ENCODE peak calls at places on chromosomes 7 and 10, in nine cellular contexts. One of them, this sample, is unnamed.

GRCh38 chr10:24826022-24826421 is 102.3 kb upstream of the ARHGAP21 start:
- DNase-seq in colonic mucosa: no peak
- DNase-seq in fibroblast of the aortic adventitia: peak; percentile 87
- DNase-seq in choroid plexus epithelial cell: peak; percentile 84
- DNase-seq in neural progenitor cell: no peak
- DNase-seq in HFF-Myc: peak; percentile 66
- DNase-seq in IMR-90: peak; percentile 78
- DNase-seq in CD8-positive, alpha-beta T cell: no peak
- DNase-seq in AG04450: peak; percentile 46
- DNase-seq in this sample: no peak

GRCh38 chr7:76069238-76069638 is 21.3 kb downstream of the MDH2 start:
- DNase-seq in colonic mucosa: peak; percentile 68
- DNase-seq in AG04450: peak; percentile 88
- DNase-seq in HFF-Myc: peak; percentile 72
- DNase-seq in CD8-positive, alpha-beta T cell: no peak
- DNase-seq in choroid plexus epithelial cell: peak; percentile 93
- DNase-seq in IMR-90: peak; percentile 97
- DNase-seq in neural progenitor cell: peak; percentile 44
- DNase-seq in fibroblast of the aortic adventitia: peak; percentile 91
- DNase-seq in this sample: peak; percentile 89

GRCh38 chr10:97321032-97321806 is 2.1 kb downstream of the FRAT1 start:
- DNase-seq in colonic mucosa: peak; percentile 45
- DNase-seq in neural progenitor cell: peak; percentile 58
- DNase-seq in IMR-90: no peak
- DNase-seq in AG04450: no peak
- DNase-seq in CD8-positive, alpha-beta T cell: peak; percentile 2
- DNase-seq in fibroblast of the aortic adventitia: no peak
- DNase-seq in HFF-Myc: no peak
- DNase-seq in choroid plexus epithelial cell: no peak
- DNase-seq in this sample: no peak

GRCh38 chr7:121510302-121510701 is 114.2 kb upstream of the FAM3C start:
- DNase-seq in HFF-Myc: no peak
- DNase-seq in AG04450: no peak
- DNase-seq in choroid plexus epithelial cell: no peak
- DNase-seq in CD8-positive, alpha-beta T cell: no peak
- DNase-seq in fibroblast of the aortic adventitia: no peak
- DNase-seq in IMR-90: no peak
- DNase-seq in neural progenitor cell: peak; percentile 65
- DNase-seq in colonic mucosa: no peak
- DNase-seq in this sample: no peak

GRCh38 chr7:121023683-121024507 is 35.4 kb downstream of the CPED1 start:
- DNase-seq in neural progenitor cell: no peak
- DNase-seq in IMR-90: peak; percentile 37
- DNase-seq in AG04450: no peak
- DNase-seq in HFF-Myc: peak; percentile 72
- DNase-seq in CD8-positive, alpha-beta T cell: no peak
- DNase-seq in colonic mucosa: no peak
- DNase-seq in choroid plexus epithelial cell: peak; percentile 70
- DNase-seq in fibroblast of the aortic adventitia: peak; percentile 29
- DNase-seq in this sample: no peak

GRCh38 chr7:30252885-30253795 is 31.3 kb upstream of the ZNRF2 start:
- DNase-seq in HFF-Myc: no peak
- DNase-seq in neural progenitor cell: no peak
- DNase-seq in colonic mucosa: peak; percentile 71
- DNase-seq in CD8-positive, alpha-beta T cell: no peak
- DNase-seq in fibroblast of the aortic adventitia: no peak
- DNase-seq in choroid plexus epithelial cell: peak; percentile 12
- DNase-seq in IMR-90: no peak
- DNase-seq in AG04450: no peak
- DNase-seq in this sample: no peak

GRCh38 chr10:131109746-131110145 is 201.8 kb downstream of the TCERG1L start:
- DNase-seq in choroid plexus epithelial cell: no peak
- DNase-seq in fibroblast of the aortic adventitia: no peak
- DNase-seq in HFF-Myc: no peak
- DNase-seq in neural progenitor cell: no peak
- DNase-seq in AG04450: no peak
- DNase-seq in colonic mucosa: no peak
- DNase-seq in CD8-positive, alpha-beta T cell: no peak
- DNase-seq in IMR-90: no peak
- DNase-seq in this sample: no peak

GRCh38 chr10:96747734-96748550 is 27.6 kb upstream of the PIK3AP1 start:
- DNase-seq in neural progenitor cell: no peak
- DNase-seq in colonic mucosa: peak; percentile 28
- DNase-seq in CD8-positive, alpha-beta T cell: no peak
- DNase-seq in IMR-90: no peak
- DNase-seq in fibroblast of the aortic adventitia: no peak
- DNase-seq in HFF-Myc: no peak
- DNase-seq in choroid plexus epithelial cell: no peak
- DNase-seq in AG04450: no peak
- DNase-seq in this sample: no peak

GRCh38 chr10:78896169-78896931 is 172.4 kb upstream of the ZMIZ1 start:
- DNase-seq in colonic mucosa: no peak
- DNase-seq in fibroblast of the aortic adventitia: no peak
- DNase-seq in choroid plexus epithelial cell: no peak
- DNase-seq in IMR-90: no peak
- DNase-seq in HFF-Myc: no peak
- DNase-seq in neural progenitor cell: no peak
- DNase-seq in CD8-positive, alpha-beta T cell: no peak
- DNase-seq in AG04450: no peak
- DNase-seq in this sample: no peak

GRCh38 chr10:59079386-59080226 is 96.8 kb upstream of the PHYHIPL start:
- DNase-seq in IMR-90: peak; percentile 75
- DNase-seq in AG04450: peak; percentile 26
- DNase-seq in HFF-Myc: peak; percentile 75
- DNase-seq in CD8-positive, alpha-beta T cell: no peak
- DNase-seq in choroid plexus epithelial cell: peak; percentile 64
- DNase-seq in neural progenitor cell: no peak
- DNase-seq in colonic mucosa: no peak
- DNase-seq in fibroblast of the aortic adventitia: peak; percentile 90
- DNase-seq in this sample: peak; percentile 28

GRCh38 chr10:89029201-89029600 is 38.6 kb downstream of the FAS start:
- DNase-seq in colonic mucosa: no peak
- DNase-seq in fibroblast of the aortic adventitia: peak; percentile 62
- DNase-seq in neural progenitor cell: no peak
- DNase-seq in HFF-Myc: no peak
- DNase-seq in IMR-90: no peak
- DNase-seq in AG04450: no peak
- DNase-seq in CD8-positive, alpha-beta T cell: no peak
- DNase-seq in choroid plexus epithelial cell: peak; percentile 48
- DNase-seq in this sample: no peak

GRCh38 chr7:98115746-98116525 is 9.3 kb downstream of the LMTK2 start:
- DNase-seq in IMR-90: no peak
- DNase-seq in AG04450: no peak
- DNase-seq in colonic mucosa: no peak
- DNase-seq in neural progenitor cell: no peak
- DNase-seq in CD8-positive, alpha-beta T cell: no peak
- DNase-seq in choroid plexus epithelial cell: no peak
- DNase-seq in HFF-Myc: no peak
- DNase-seq in fibroblast of the aortic adventitia: no peak
- DNase-seq in this sample: no peak

GRCh38 chr10:129992356-129992755 is 28.3 kb upstream of the EBF3 start:
- DNase-seq in choroid plexus epithelial cell: no peak
- DNase-seq in HFF-Myc: no peak
- DNase-seq in AG04450: no peak
- DNase-seq in colonic mucosa: no peak
- DNase-seq in fibroblast of the aortic adventitia: no peak
- DNase-seq in neural progenitor cell: no peak
- DNase-seq in CD8-positive, alpha-beta T cell: no peak
- DNase-seq in IMR-90: no peak
- DNase-seq in this sample: no peak

GRCh38 chr7:5549096-5549896 is 125.7 kb upstream of the TNRC18 start:
- DNase-seq in colonic mucosa: peak; percentile 87
- DNase-seq in fibroblast of the aortic adventitia: peak; percentile 83
- DNase-seq in neural progenitor cell: no peak
- DNase-seq in IMR-90: peak; percentile 75
- DNase-seq in HFF-Myc: no peak
- DNase-seq in AG04450: no peak
- DNase-seq in choroid plexus epithelial cell: peak; percentile 44
- DNase-seq in CD8-positive, alpha-beta T cell: no peak
- DNase-seq in this sample: no peak

GRCh38 chr10:118422241-118422640 is 80.1 kb upstream of the FAM204A start:
- DNase-seq in AG04450: no peak
- DNase-seq in IMR-90: no peak
- DNase-seq in HFF-Myc: no peak
- DNase-seq in fibroblast of the aortic adventitia: no peak
- DNase-seq in neural progenitor cell: no peak
- DNase-seq in colonic mucosa: no peak
- DNase-seq in CD8-positive, alpha-beta T cell: no peak
- DNase-seq in choroid plexus epithelial cell: no peak
- DNase-seq in this sample: no peak

GRCh38 chr10:118423800-118424479 is 81.8 kb upstream of the FAM204A start:
- DNase-seq in IMR-90: peak; percentile 81
- DNase-seq in neural progenitor cell: peak; percentile 98
- DNase-seq in AG04450: peak; percentile 62
- DNase-seq in fibroblast of the aortic adventitia: peak; percentile 85
- DNase-seq in CD8-positive, alpha-beta T cell: peak; percentile 10
- DNase-seq in HFF-Myc: peak; percentile 80
- DNase-seq in choroid plexus epithelial cell: peak; percentile 97
- DNase-seq in colonic mucosa: peak; percentile 73
- DNase-seq in this sample: peak; percentile 52
- H3K4me3 ChIP-seq in IMR-90: no peak overlapping the region
- H3K4me3 ChIP-seq in neural progenitor cell: no peak overlapping the region
- H3K4me3 ChIP-seq in AG04450: no peak overlapping the region
- H3K4me3 ChIP-seq in fibroblast of the aortic adventitia: no peak overlapping the region
- H3K4me3 ChIP-seq in CD8-positive, alpha-beta T cell: no peak overlapping the region
- H3K4me3 ChIP-seq in HFF-Myc: no peak overlapping the region
- H3K4me3 ChIP-seq in choroid plexus epithelial cell: no peak overlapping the region
- H3K4me3 ChIP-seq in colonic mucosa: no peak overlapping the region
- H3K4me3 ChIP-seq in this sample: no peak overlapping the region

GRCh38 chr10:20855398-20856038 is 41.6 kb downstream of the NEBL start:
- DNase-seq in IMR-90: peak; percentile 35
- DNase-seq in CD8-positive, alpha-beta T cell: no peak
- DNase-seq in neural progenitor cell: peak; percentile 18
- DNase-seq in fibroblast of the aortic adventitia: peak; percentile 54
- DNase-seq in choroid plexus epithelial cell: peak; percentile 72
- DNase-seq in HFF-Myc: no peak
- DNase-seq in AG04450: peak; percentile 1
- DNase-seq in colonic mucosa: no peak
- DNase-seq in this sample: no peak
- TF ChIP-seq CTCF in IMR-90: peak; percentile 54
- TF ChIP-seq CTCF in CD8-positive, alpha-beta T cell: no peak
- TF ChIP-seq CTCF in neural progenitor cell: peak; percentile 53
- TF ChIP-seq CTCF in fibroblast of the aortic adventitia: peak; percentile 37
- TF ChIP-seq CTCF in choroid plexus epithelial cell: peak; percentile 57
- TF ChIP-seq CTCF in HFF-Myc: peak; percentile 13
- TF ChIP-seq CTCF in AG04450: peak; percentile 53
- TF ChIP-seq CTCF in colonic mucosa: no peak
- TF ChIP-seq CTCF in this sample: no peak

DNA sequence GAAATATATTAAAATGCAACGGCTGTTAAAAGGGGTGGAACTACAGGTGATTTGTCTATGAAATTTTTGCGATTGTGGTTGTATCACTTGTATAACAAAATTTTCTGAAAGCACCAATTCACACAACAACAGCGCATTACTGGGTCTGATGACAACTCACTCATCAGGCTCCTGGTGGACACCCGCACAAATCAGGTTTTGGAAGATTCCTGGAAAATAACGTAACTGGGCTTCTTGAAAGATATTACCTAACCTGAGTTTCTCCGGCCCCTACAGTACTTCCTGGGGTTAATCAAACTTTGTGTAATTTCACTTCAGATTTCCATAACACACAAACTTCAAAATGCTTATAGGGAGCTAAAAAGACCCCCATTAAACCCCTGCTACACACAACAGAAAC is 7.6 kb downstream of the SNX8 start:
- DNase-seq in neural progenitor cell: no peak
- DNase-seq in fibroblast of the aortic adventitia: no peak
- DNase-seq in CD8-positive, alpha-beta T cell: no peak
- DNase-seq in colonic mucosa: no peak
- DNase-seq in IMR-90: no peak
- DNase-seq in choroid plexus epithelial cell: peak; percentile 42
- DNase-seq in AG04450: no peak
- DNase-seq in HFF-Myc: no peak
- DNase-seq in this sample: no peak
- H3K4me3 ChIP-seq in neural progenitor cell: no peak overlapping the region
- H3K4me3 ChIP-seq in fibroblast of the aortic adventitia: no peak overlapping the region
- H3K4me3 ChIP-seq in CD8-positive, alpha-beta T cell: no peak overlapping the region
- H3K4me3 ChIP-seq in colonic mucosa: no peak overlapping the region
- H3K4me3 ChIP-seq in IMR-90: no peak overlapping the region
- H3K4me3 ChIP-seq in choroid plexus epithelial cell: no peak overlapping the region
- H3K4me3 ChIP-seq in AG04450: no peak overlapping the region
- H3K4me3 ChIP-seq in HFF-Myc: no peak overlapping the region
- H3K4me3 ChIP-seq in this sample: no peak overlapping the region

GRCh38 chr7:25722856-25723255 is 429.1 kb upstream of the NFE2L3 start:
- DNase-seq in colonic mucosa: no peak
- DNase-seq in IMR-90: no peak
- DNase-seq in choroid plexus epithelial cell: no peak
- DNase-seq in AG04450: no peak
- DNase-seq in neural progenitor cell: peak; percentile 31
- DNase-seq in HFF-Myc: no peak
- DNase-seq in CD8-positive, alpha-beta T cell: no peak
- DNase-seq in fibroblast of the aortic adventitia: no peak
- DNase-seq in this sample: no peak

GRCh38 chr7:25716421-25716820 is 435.6 kb upstream of the NFE2L3 start:
- DNase-seq in fibroblast of the aortic adventitia: no peak
- DNase-seq in AG04450: no peak
- DNase-seq in HFF-Myc: no peak
- DNase-seq in colonic mucosa: no peak
- DNase-seq in choroid plexus epithelial cell: peak; percentile 59
- DNase-seq in CD8-positive, alpha-beta T cell: no peak
- DNase-seq in neural progenitor cell: no peak
- DNase-seq in IMR-90: peak; percentile 0
- DNase-seq in this sample: no peak

GRCh38 chr7:25726180-25726579 is 425.8 kb upstream of the NFE2L3 start:
- DNase-seq in neural progenitor cell: peak; percentile 70
- DNase-seq in HFF-Myc: no peak
- DNase-seq in IMR-90: no peak
- DNase-seq in AG04450: no peak
- DNase-seq in CD8-positive, alpha-beta T cell: no peak
- DNase-seq in colonic mucosa: no peak
- DNase-seq in choroid plexus epithelial cell: no peak
- DNase-seq in fibroblast of the aortic adventitia: no peak
- DNase-seq in this sample: no peak

GRCh38 chr7:25725483-25725882 is 426.5 kb upstream of the NFE2L3 start:
- DNase-seq in colonic mucosa: no peak
- DNase-seq in neural progenitor cell: no peak
- DNase-seq in IMR-90: peak; percentile 5
- DNase-seq in AG04450: no peak
- DNase-seq in fibroblast of the aortic adventitia: no peak
- DNase-seq in HFF-Myc: no peak
- DNase-seq in choroid plexus epithelial cell: peak; percentile 75
- DNase-seq in CD8-positive, alpha-beta T cell: no peak
- DNase-seq in this sample: no peak

DNA sequence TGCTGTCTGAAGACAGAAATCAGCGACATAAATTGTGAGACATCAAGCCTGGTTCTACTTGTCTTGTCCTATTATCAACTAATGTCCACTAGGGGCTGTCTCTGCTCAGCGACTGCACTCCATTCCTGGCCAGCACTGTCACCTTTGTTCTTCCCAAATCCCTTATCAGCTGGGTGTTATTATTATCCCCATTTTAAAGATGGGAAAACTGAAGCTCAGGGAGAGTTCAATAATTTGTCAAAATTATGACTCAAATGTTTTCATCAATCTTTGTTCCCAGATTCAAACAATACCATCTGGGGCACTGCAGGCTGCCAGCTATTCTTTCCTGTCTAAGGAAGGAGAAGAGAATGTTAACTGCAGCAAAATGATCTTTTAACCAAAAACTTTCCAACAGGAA is 431.6 kb upstream of the NFE2L3 start:
- DNase-seq in AG04450: no peak
- DNase-seq in CD8-positive, alpha-beta T cell: no peak
- DNase-seq in IMR-90: peak; percentile 2
- DNase-seq in colonic mucosa: no peak
- DNase-seq in HFF-Myc: no peak
- DNase-seq in neural progenitor cell: peak; percentile 47
- DNase-seq in choroid plexus epithelial cell: peak; percentile 47
- DNase-seq in fibroblast of the aortic adventitia: no peak
- DNase-seq in this sample: no peak
- TF ChIP-seq CTCF in AG04450: peak; percentile 51
- TF ChIP-seq CTCF in CD8-positive, alpha-beta T cell: no peak
- TF ChIP-seq CTCF in IMR-90: peak; percentile 17
- TF ChIP-seq CTCF in colonic mucosa: no peak
- TF ChIP-seq CTCF in HFF-Myc: no peak
- TF ChIP-seq CTCF in neural progenitor cell: peak; percentile 56
- TF ChIP-seq CTCF in choroid plexus epithelial cell: peak; percentile 71
- TF ChIP-seq CTCF in fibroblast of the aortic adventitia: peak; percentile 15
- TF ChIP-seq CTCF in this sample: peak; percentile 39

This sample was measured in AG04449.